ENCODE peak calls at places on chromosomes 3 and 15, in eight cellular contexts. Y is dorsolateral prefrontal cortex, Q is RWPE1, Z is B cell, J is tibial nerve, D is foreskin fibroblast, F is mammary epithelial cell, V is cardiac muscle cell. W is an unnamed sample.

GRCh38 chr3:30779686-30780287 is 114.7 kb downstream of the GADL1 start:
- DNase-seq in Y (no peak), Q (no peak), Z (no peak), J (no peak), D (peak), F (peak), V (peak), W (peak)

GRCh38 chr15:39594764-39595620 is 14.1 kb downstream of the THBS1 start:
- DNase-seq in Y (no peak), Q (no peak), Z (no peak), J (no peak), D (peak), F (no peak), V (peak), W (no peak)

GRCh38 chr3:48709051-48709461 is 8.0 kb downstream of the IP6K2 start:
- DNase-seq in Y (no peak), Q (peak), Z (no peak), J (no peak), D (peak), F (peak), V (no peak), W (peak)

GRCh38 chr3:122925756-122926155 is 101.8 kb downstream of the SEMA5B start:
- DNase-seq in Y (no peak), Q (no peak), Z (no peak), J (no peak), D (no peak), F (no peak), V (no peak), W (no peak)

GRCh38 chr3:42961633-42962032 is 17.5 kb upstream of the GASK1A start:
- DNase-seq in Y (no peak), Q (peak), Z (no peak), J (peak), D (peak), F (peak), V (peak), W (peak)

GRCh38 chr3:4856564-4856963 is 122.7 kb upstream of the BHLHE40 start:
- DNase-seq in Y (no peak), Q (no peak), Z (no peak), J (no peak), D (no peak), F (no peak), V (no peak), W (no peak)

GRCh38 chr3:121989943-121990342 is 32.1 kb downstream of the ILDR1 start:
- DNase-seq in Y (no peak), Q (no peak), Z (no peak), J (no peak), D (no peak), F (no peak), V (peak), W (no peak)

GRCh38 chr15:87610366-87610765 is 646.2 kb downstream of the NTRK3 start:
- DNase-seq in Y (no peak), Q (no peak), Z (no peak), J (no peak), D (no peak), F (no peak), V (peak), W (no peak)

GRCh38 chr3:144362126-144362525 is 390.5 kb downstream of the DIPK2A start:
- DNase-seq in Y (no peak), Q (no peak), Z (no peak), J (no peak), D (peak), F (peak), V (no peak), W (peak)

GRCh38 chr3:155604967-155605366 is 139.9 kb downstream of the PLCH1 start:
- DNase-seq in Y (no peak), Q (no peak), Z (no peak), J (no peak), D (no peak), F (no peak), V (no peak), W (no peak)

GRCh38 chr3:113211370-113212154 is at the start of gene BOC:
- DNase-seq in Y (no peak), Q (peak), Z (no peak), J (no peak), D (peak), F (peak), V (peak), W (peak)

GRCh38 chr3:13494463-13495350 is 14.6 kb downstream of the HDAC11 start:
- DNase-seq in Y (peak), Q (no peak), Z (no peak), J (no peak), D (peak), F (no peak), V (peak), W (peak)

GRCh38 chr15:92801412-92801773 is 98.7 kb upstream of the CHD2 start:
- DNase-seq in Y (no peak), Q (no peak), Z (no peak), J (no peak), D (peak), F (peak), V (peak), W (peak)

GRCh38 chr3:51937014-51937413 is 4.7 kb downstream of the RRP9 start:
- DNase-seq in Y (no peak), Q (no peak), Z (peak), J (no peak), D (peak), F (no peak), V (no peak), W (no peak)

GRCh38 chr15:78203346-78204225 is 30.8 kb downstream of the ACSBG1 start:
- DNase-seq in Y (no peak), Q (no peak), Z (no peak), J (no peak), D (no peak), F (no peak), V (no peak), W (no peak)

GRCh38 chr3:42823351-42823750 is 14.1 kb downstream of the ACKR2 start:
- DNase-seq in Y (no peak), Q (peak), Z (no peak), J (no peak), D (no peak), F (peak), V (no peak), W (peak)

GRCh38 chr3:99023590-99024192 is 122.2 kb upstream of the DCBLD2 start:
- DNase-seq in Y (no peak), Q (peak), Z (no peak), J (peak), D (peak), F (peak), V (peak), W (peak)

GRCh38 chr3:171824824-171825221 is 14.5 kb upstream of the PLD1 start:
- DNase-seq in Y (no peak), Q (peak), Z (no peak), J (no peak), D (no peak), F (no peak), V (peak), W (peak)

GRCh38 chr3:126270145-126270811 is 86.9 kb downstream of the KLF15 start:
- DNase-seq in Y (peak), Q (no peak), Z (no peak), J (peak), D (no peak), F (no peak), V (peak), W (peak)

GRCh38 chr15:57012557-57012956 is 94.1 kb downstream of the TCF12 start:
- DNase-seq in Y (no peak), Q (no peak), Z (no peak), J (no peak), D (no peak), F (no peak), V (no peak), W (no peak)

GRCh38 chr3:114449271-114450007 is 155.6 kb downstream of the TIGIT start:
- DNase-seq in Y (no peak), Q (peak), Z (no peak), J (no peak), D (no peak), F (peak), V (no peak), W (peak)

GRCh38 chr3:87006844-87007439 is 16.0 kb upstream of the VGLL3 start:
- DNase-seq in Y (no peak), Q (no peak), Z (no peak), J (no peak), D (peak), F (no peak), V (peak), W (no peak)

GRCh38 chr15:74196175-74196574 is 6.4 kb downstream of the STRA6 start:
- DNase-seq in Y (no peak), Q (peak), Z (no peak), J (no peak), D (peak), F (peak), V (peak), W (peak)

GRCh38 chr3:112979244-112979832 is 4.4 kb upstream of the CD200R1 start:
- DNase-seq in Y (no peak), Q (peak), Z (no peak), J (peak), D (peak), F (peak), V (peak), W (peak)

GRCh38 chr3:192194081-192194480 is 533.3 kb downstream of the FGF12 start:
- DNase-seq in Y (no peak), Q (no peak), Z (no peak), J (no peak), D (no peak), F (no peak), V (no peak), W (no peak)

GRCh38 chr15:58506064-58506490 is 74.3 kb downstream of the LIPC start:
- DNase-seq in Y (no peak), Q (no peak), Z (no peak), J (no peak), D (no peak), F (peak), V (no peak), W (peak)

GRCh38 chr15:66824374-66824773 is 122.3 kb downstream of the SMAD6 start:
- DNase-seq in Y (no peak), Q (no peak), Z (no peak), J (no peak), D (no peak), F (no peak), V (no peak), W (no peak)

GRCh38 chr15:85795669-85796305 is 1.1 kb upstream of the KLHL25 start:
- DNase-seq in Y (no peak), Q (no peak), Z (no peak), J (no peak), D (no peak), F (no peak), V (no peak), W (no peak)

GRCh38 chr15:68399096-68400065 is 32.6 kb downstream of the ITGA11 start:
- DNase-seq in Y (no peak), Q (no peak), Z (no peak), J (no peak), D (no peak), F (no peak), V (no peak), W (no peak)

GRCh38 chr3:126951561-126951960 is 31.4 kb upstream of the PLXNA1 start:
- DNase-seq in Y (peak), Q (no peak), Z (no peak), J (no peak), D (no peak), F (no peak), V (no peak), W (no peak)

GRCh38 chr3:140447991-140448390 is 229.9 kb upstream of the TRIM42 start:
- DNase-seq in Y (no peak), Q (no peak), Z (no peak), J (no peak), D (no peak), F (peak), V (no peak), W (no peak)

GRCh38 chr15:99631256-99631655 is 65.5 kb downstream of the MEF2A start:
- DNase-seq in Y (no peak), Q (no peak), Z (peak), J (no peak), D (no peak), F (no peak), V (no peak), W (no peak)

GRCh38 chr3:21543380-21544075 is 207.5 kb downstream of the ZNF385D start:
- DNase-seq in Y (no peak), Q (no peak), Z (no peak), J (no peak), D (no peak), F (no peak), V (no peak), W (no peak)

GRCh38 chr3:72816843-72817485 is 31.3 kb downstream of the SHQ1 start:
- DNase-seq in Y (no peak), Q (no peak), Z (no peak), J (no peak), D (no peak), F (no peak), V (no peak), W (no peak)

GRCh38 chr15:36601497-36601932 is 22.1 kb downstream of the CDIN1 start:
- DNase-seq in Y (no peak), Q (peak), Z (no peak), J (peak), D (peak), F (no peak), V (peak), W (no peak)

GRCh38 chr15:99504071-99504822 is 61.5 kb upstream of the MEF2A start:
- DNase-seq in Y (no peak), Q (no peak), Z (peak), J (no peak), D (no peak), F (no peak), V (no peak), W (no peak)

GRCh38 chr3:190180268-190180667 is 59.6 kb upstream of the P3H2 start:
- DNase-seq in Y (no peak), Q (peak), Z (no peak), J (no peak), D (peak), F (peak), V (no peak), W (no peak)

DNA sequence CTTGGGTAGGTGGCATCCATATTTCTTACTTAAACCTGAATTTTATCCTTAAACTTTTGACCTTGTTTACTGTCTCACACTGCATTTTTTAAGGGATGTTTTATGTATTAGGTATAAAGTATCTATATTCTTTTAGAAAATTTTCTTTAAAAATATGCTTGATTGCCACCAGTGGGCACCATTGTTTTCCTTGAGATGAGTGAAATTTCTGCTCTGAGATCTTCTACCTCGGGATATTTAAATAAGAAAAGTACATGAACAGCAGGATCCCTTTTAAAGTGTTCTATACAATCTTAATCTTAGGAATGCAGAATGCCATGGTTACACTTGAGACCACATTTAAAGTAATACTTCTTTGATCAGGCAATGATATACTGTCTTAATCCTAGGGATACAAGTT is 108.7 kb downstream of the SLMAP start:
- DNase-seq in Y (no peak), Q (peak), Z (no peak), J (no peak), D (peak), F (no peak), V (peak), W (peak)
- TF ChIP-seq CTCF in Y (peak), Q (peak), Z (no peak), J (peak), D (peak), F (peak), V (peak), W (peak)

DNA sequence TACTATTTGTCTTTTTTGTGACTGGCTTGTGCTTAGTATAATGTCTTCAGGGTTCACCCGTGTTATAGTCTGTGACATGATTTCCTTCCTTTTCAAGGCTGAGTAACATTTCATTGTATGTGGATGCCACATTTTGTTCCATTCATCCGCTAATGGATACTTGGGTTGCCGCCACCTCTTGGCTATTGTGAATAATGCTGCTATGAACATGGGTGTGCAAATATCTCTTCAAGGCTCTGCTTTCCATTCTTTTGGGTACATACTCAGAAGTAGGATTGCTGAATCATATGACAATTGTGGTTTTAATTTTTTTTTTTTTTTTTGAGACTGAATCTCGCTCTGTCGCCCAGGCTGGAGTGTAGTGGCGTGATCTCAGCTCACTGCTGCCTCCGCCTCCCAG is 15.4 kb downstream of the CRTC3 start:
- DNase-seq in Y (no peak), Q (no peak), Z (no peak), J (no peak), D (no peak), F (no peak), V (no peak), W (no peak)
- TF ChIP-seq CTCF in Y (no peak), Q (no peak), Z (no peak), J (no peak), D (no peak), F (no peak), V (no peak), W (no peak)

DNA sequence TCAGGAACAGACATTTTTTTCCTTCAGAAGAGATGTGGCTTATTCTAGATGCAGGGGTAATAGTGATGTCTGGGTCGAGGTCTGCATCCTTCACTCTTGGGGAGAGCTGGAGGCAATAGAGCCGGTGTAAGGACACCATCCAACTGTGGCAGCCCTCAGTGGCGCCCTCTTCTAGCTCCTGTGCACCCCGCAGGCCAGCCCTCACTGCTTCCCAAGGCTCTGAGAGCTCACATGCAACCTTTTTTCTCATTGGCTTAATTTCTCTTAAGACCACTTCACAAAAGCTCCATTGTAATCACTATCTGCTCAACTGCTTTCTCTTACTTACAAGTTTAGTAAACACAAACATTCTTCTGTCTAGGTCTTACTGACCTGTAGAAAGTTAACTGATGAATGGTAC is 3.9 kb upstream of the VPS8 start:
- DNase-seq in Y (no peak), Q (no peak), Z (no peak), J (no peak), D (no peak), F (no peak), V (peak), W (no peak)
- TF ChIP-seq CTCF in Y (no peak), Q (no peak), Z (peak), J (no peak), D (peak), F (peak), V (peak), W (peak)

DNA sequence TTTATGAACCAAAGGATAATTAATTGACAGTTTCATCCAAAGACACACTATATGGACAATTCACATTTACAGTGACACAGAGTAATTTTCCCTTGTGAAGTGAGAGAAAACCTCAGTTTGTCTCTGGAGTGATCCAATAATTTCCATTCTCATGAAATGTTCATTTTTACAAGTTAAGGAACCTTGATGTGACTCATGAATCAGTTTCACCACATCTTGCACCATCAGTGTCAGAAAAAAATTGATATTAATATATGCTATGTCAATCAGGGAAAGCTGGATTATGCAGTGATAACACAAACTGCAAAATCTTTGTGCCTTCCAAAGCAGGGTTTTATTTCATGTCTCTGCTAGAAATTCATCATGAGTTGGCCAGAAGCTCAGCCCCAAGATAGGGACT is 348.1 kb downstream of the ARPP21 start:
- DNase-seq in Y (no peak), Q (no peak), Z (no peak), J (no peak), D (no peak), F (no peak), V (no peak), W (no peak)
- TF ChIP-seq CTCF in Y (no peak), Q (no peak), Z (no peak), J (no peak), D (no peak), F (no peak), V (no peak), W (no peak)

GRCh38 chr15:31871159-31871886 is 159.0 kb upstream of the CHRNA7 start:
- DNase-seq in Y (no peak), Q (no peak), Z (no peak), J (no peak), D (no peak), F (no peak), V (peak), W (no peak)
- TF ChIP-seq CTCF in Y (no peak), Q (no peak), Z (no peak), J (no peak), D (no peak), F (no peak), V (no peak), W (no peak)

GRCh38 chr3:62142280-62142679 is 231.1 kb downstream of the FEZF2 start:
- DNase-seq in Y (no peak), Q (no peak), Z (no peak), J (no peak), D (no peak), F (no peak), V (no peak), W (peak)
- TF ChIP-seq CTCF in Y (no peak), Q (no peak), Z (no peak), J (no peak), D (no peak), F (no peak), V (no peak), W (no peak)

GRCh38 chr3:128107809-128108208 is 15.8 kb downstream of the RUVBL1 start:
- DNase-seq in Y (no peak), Q (no peak), Z (no peak), J (no peak), D (no peak), F (no peak), V (no peak), W (no peak)

GRCh38 chr3:128111147-128111546 is 12.5 kb downstream of the RUVBL1 start:
- DNase-seq in Y (no peak), Q (no peak), Z (no peak), J (no peak), D (no peak), F (no peak), V (no peak), W (no peak)

GRCh38 chr3:128113817-128114794 is 9.5 kb downstream of the RUVBL1 start:
- DNase-seq in Y (no peak), Q (no peak), Z (peak), J (no peak), D (no peak), F (no peak), V (no peak), W (no peak)

DNA sequence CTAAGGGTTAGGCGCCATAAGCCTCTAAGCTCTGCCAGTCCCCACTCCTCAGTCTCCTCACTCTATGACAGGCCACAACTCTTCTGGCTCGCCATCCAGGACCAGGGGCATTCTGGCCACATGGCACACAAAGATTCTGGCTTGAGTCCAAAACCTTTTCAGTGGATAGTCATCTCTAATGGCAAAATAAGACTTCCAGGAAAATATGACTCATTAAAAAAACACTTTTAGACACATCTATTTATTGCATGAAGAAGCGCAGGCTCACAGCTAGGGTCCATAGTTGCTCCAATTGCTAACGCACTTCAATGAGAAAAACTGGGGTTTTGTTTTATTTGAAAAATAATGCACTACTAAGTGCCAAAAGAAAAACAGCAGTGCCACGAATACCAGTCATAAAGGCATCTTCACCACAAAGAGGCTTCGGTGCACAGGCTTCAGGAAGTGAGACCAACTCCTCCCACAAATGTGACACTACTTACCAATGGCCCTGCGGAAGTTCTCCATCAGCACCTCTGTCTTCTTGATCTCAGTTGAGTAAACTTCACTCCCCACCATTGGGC is 11.1 kb downstream of the RUVBL1 start:
- DNase-seq in Y (no peak), Q (peak), Z (no peak), J (no peak), D (peak), F (peak), V (peak), W (peak)
- TF ChIP-seq CTCF in Y (no peak), Q (no peak), Z (no peak), J (no peak), D (no peak), F (peak), V (no peak), W (no peak)